ENCODE peak calls at places on chromosomes 1 and 21, in six cellular contexts. O, W, R, C, A and M are unnamed samples.

GRCh38 chr21:37642493-37642892 is 273.8 kb downstream of the KCNJ6 start:
- DNase-seq in O (peak), W (peak), R (no peak), C (no peak), A (no peak), M (no peak)

GRCh38 chr1:30515746-30516504 is 207.5 kb downstream of the MATN1 start:
- DNase-seq in O (no peak), W (no peak), R (no peak), C (no peak), A (peak), M (peak)

GRCh38 chr1:201739492-201740085 is 89.4 kb upstream of the IPO9 start:
- DNase-seq in O (peak), W (peak), R (peak), C (no peak), A (peak), M (no peak)

GRCh38 chr1:155017946-155018316 is 15.3 kb downstream of the ZBTB7B start:
- DNase-seq in O (no peak), W (no peak), R (no peak), C (no peak), A (no peak), M (no peak)

GRCh38 chr1:44355582-44356305 is 687 bp upstream of the ERI3 start:
- DNase-seq in O (no peak), W (peak), R (no peak), C (no peak), A (no peak), M (no peak)

GRCh38 chr1:147840909-147841308 is 61.7 kb upstream of the GJA8 start:
- DNase-seq in O (peak), W (no peak), R (no peak), C (peak), A (no peak), M (no peak)

GRCh38 chr1:9714257-9714718 is 62.8 kb downstream of the PIK3CD start:
- DNase-seq in O (no peak), W (no peak), R (no peak), C (no peak), A (no peak), M (no peak)

GRCh38 chr1:185813401-185813979 is 79.3 kb downstream of the HMCN1 start:
- DNase-seq in O (peak), W (peak), R (peak), C (peak), A (no peak), M (no peak)

GRCh38 chr1:113191579-113192076 is 118.6 kb downstream of the LRIG2 start:
- DNase-seq in O (no peak), W (no peak), R (peak), C (no peak), A (no peak), M (no peak)

GRCh38 chr1:17139637-17140036 is 20.4 kb upstream of the PADI2 start:
- DNase-seq in O (no peak), W (no peak), R (no peak), C (no peak), A (no peak), M (no peak)

GRCh38 chr1:39047374-39048229 is 21.5 kb downstream of the NDUFS5 start:
- DNase-seq in O (peak), W (peak), R (no peak), C (peak), A (peak), M (peak)

GRCh38 chr1:198922638-198923430 is 284.0 kb downstream of the PTPRC start:
- DNase-seq in O (no peak), W (no peak), R (no peak), C (no peak), A (no peak), M (no peak)

GRCh38 chr1:67980028-67980427 is 70.4 kb downstream of the DIRAS3 start:
- DNase-seq in O (no peak), W (no peak), R (no peak), C (no peak), A (no peak), M (no peak)

GRCh38 chr21:35298757-35299156 is 249.7 kb upstream of the RUNX1 start:
- DNase-seq in O (no peak), W (no peak), R (no peak), C (no peak), A (no peak), M (no peak)

GRCh38 chr1:13731897-13732296 is 31.9 kb downstream of the PRDM2 start:
- DNase-seq in O (no peak), W (no peak), R (no peak), C (no peak), A (no peak), M (no peak)

GRCh38 chr1:61253912-61254628 is 171.7 kb downstream of the NFIA start:
- DNase-seq in O (no peak), W (no peak), R (no peak), C (no peak), A (no peak), M (no peak)

GRCh38 chr1:180542113-180542512 is 16.7 kb upstream of the OVAAL start:
- DNase-seq in O (no peak), W (peak), R (no peak), C (no peak), A (no peak), M (no peak)

GRCh38 chr1:230147253-230148193 is 80.5 kb downstream of the GALNT2 start:
- DNase-seq in O (no peak), W (peak), R (no peak), C (no peak), A (no peak), M (no peak)

GRCh38 chr1:97677702-97678101 is 243.1 kb downstream of the DPYD start:
- DNase-seq in O (no peak), W (no peak), R (no peak), C (no peak), A (no peak), M (no peak)

GRCh38 chr1:101025283-101025679 is 303 bp downstream of the DPH5 start:
- DNase-seq in O (peak), W (peak), R (peak), C (peak), A (no peak), M (no peak)

GRCh38 chr1:216600730-216601426 is 122.4 kb downstream of the ESRRG start:
- DNase-seq in O (peak), W (peak), R (peak), C (peak), A (peak), M (peak)

GRCh38 chr21:25842925-25843324 is 108.2 kb downstream of the GABPA start:
- DNase-seq in O (no peak), W (no peak), R (no peak), C (no peak), A (no peak), M (no peak)
- H3K27ac ChIP-seq in O (no peak), W (no peak), R (no peak), C (no peak), A (no peak), M (no peak)

GRCh38 chr1:41740630-41741239 is 178.0 kb downstream of the HIVEP3 start:
- DNase-seq in O (no peak), W (no peak), R (no peak), C (no peak), A (no peak), M (no peak)

GRCh38 chr1:41740058-41740457 is 178.7 kb downstream of the HIVEP3 start:
- DNase-seq in O (no peak), W (no peak), R (no peak), C (no peak), A (no peak), M (no peak)

GRCh38 chr1:41738010-41738409 is 180.7 kb downstream of the HIVEP3 start:
- DNase-seq in O (no peak), W (no peak), R (no peak), C (no peak), A (no peak), M (no peak)

GRCh38 chr1:41738475-41738874 is 180.2 kb downstream of the HIVEP3 start:
- DNase-seq in O (no peak), W (no peak), R (no peak), C (peak), A (no peak), M (no peak)

DNA sequence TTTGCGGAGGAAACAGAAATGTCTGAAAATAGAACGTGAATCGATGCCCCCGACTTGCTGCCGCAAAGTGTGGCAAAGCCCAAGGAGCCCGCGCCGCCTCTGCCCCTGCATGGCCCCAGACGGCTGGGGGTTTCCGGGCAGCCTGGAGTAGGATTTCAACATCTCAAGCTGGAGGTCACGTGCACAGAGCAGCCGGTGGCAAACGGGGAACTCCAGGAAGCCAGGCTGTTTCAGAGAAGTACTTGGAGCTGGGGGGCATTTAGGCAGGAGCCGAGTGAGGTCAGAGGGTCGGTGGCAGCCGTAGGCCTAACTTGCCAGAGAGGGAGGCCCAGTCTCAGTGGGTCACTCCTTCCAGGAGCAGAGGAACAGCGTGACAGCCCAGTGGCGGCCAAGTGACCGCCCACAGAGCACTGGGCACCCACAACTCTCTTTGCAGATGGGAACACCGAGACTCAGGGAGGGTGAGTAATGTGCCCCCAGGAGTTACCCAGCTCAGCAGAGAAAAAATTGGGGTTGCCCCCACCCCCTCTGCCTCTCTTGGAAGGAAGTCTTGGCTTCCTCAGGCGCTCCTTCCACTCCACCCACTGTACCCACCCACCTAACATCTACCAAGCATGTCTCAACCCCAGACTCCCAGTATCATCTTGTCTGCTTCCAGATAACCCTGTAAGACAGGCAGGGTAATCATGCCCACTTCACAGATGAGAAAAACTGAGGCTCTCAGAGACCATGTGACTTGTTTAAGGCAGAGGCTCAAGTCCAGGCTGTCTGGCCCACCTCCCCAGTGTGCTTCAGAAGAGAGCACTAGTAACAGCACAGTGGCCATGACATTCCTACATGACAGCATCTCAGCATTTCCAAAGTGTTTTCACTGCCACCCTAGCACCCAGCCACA is 179.4 kb downstream of the HIVEP3 start:
- DNase-seq in O (peak), W (peak), R (peak), C (peak), A (peak), M (peak)
- H3K4me3 ChIP-seq in O (no peak), W (no peak), R (no peak), C (no peak), A (peak), M (peak)

DNA sequence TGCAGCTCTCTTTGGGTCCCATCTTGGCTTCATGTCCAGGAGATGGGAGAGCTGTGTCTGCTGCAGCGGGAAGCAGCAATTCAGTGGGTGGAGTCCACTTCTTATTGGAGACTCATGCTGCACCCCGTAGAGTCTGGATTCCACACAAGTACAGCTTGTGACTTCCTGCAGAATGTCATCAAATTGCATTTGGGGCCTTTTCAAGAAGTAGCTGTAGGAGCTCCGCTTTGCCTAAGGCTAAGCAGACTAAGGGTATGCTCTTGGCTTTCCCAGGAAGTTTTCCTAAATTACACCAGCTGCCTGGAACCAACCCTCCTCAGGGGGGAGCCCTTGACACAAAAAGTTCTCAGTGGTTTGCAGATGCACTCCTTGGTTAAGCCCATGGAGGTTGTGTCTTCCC is 5.7 kb upstream of the MOB3C start:
- DNase-seq in O (no peak), W (no peak), R (peak), C (peak), A (no peak), M (no peak)
- TF ChIP-seq CTCF in O (peak), W (no peak), R (peak), C (peak), A (peak), M (no peak)

GRCh38 chr1:15690317-15690716 is 6.2 kb downstream of the PLEKHM2 start:
- DNase-seq in O (no peak), W (no peak), R (no peak), C (no peak), A (no peak), M (no peak)

GRCh38 chr1:15691434-15692032 is 7.4 kb downstream of the PLEKHM2 start:
- DNase-seq in O (no peak), W (no peak), R (no peak), C (peak), A (no peak), M (no peak)

GRCh38 chr1:15687446-15687845 is 3.3 kb downstream of the PLEKHM2 start:
- DNase-seq in O (no peak), W (no peak), R (no peak), C (no peak), A (no peak), M (no peak)

GRCh38 chr1:15693371-15693770 is 9.3 kb downstream of the PLEKHM2 start:
- DNase-seq in O (no peak), W (no peak), R (no peak), C (no peak), A (no peak), M (no peak)

GRCh38 chr1:15692121-15692682 is 8.1 kb downstream of the PLEKHM2 start:
- DNase-seq in O (no peak), W (no peak), R (no peak), C (no peak), A (no peak), M (no peak)
- H3K27ac ChIP-seq in O (no peak), W (no peak), R (no peak), C (no peak), A (no peak), M (peak)

DNA sequence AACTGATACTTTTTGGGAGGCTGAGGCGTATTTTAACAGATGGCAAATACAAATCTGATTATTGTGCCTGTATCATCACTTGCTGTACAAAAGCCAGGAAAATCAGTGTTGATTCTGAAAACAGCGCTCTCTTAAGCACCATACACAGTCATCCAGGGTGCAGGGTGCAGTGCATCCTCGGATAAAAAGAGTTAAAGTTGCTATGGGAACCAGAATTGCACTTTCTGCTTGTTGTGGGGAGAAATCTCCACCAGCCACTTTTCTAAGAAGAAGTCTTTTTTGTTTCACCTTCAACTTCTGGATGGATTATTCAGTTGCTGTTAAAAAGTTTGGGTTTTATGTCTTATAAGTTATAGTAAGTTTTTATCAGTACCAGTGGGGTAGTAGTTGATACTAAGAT is 3.8 kb downstream of the LAMC1 start:
- DNase-seq in O (no peak), W (no peak), R (no peak), C (no peak), A (no peak), M (no peak)
- H3K4me3 ChIP-seq in O (no peak), W (no peak), R (peak), C (no peak), A (peak), M (peak)

GRCh38 chr1:236774926-236775325 is 20.2 kb upstream of the MTR start:
- DNase-seq in O (peak), W (no peak), R (no peak), C (peak), A (no peak), M (no peak)
- TF ChIP-seq CTCF in O (peak), W (peak), R (no peak), C (peak), A (no peak), M (no peak)

GRCh38 chr1:27649306-27649635 is 14.3 kb upstream of the FGR start:
- DNase-seq in O (no peak), W (no peak), R (no peak), C (no peak), A (no peak), M (no peak)
- H3K27ac ChIP-seq in O (no peak), W (no peak), R (no peak), C (no peak), A (no peak), M (no peak)

GRCh38 chr1:172926070-172926469 is 124.7 kb downstream of the TNFSF18 start:
- DNase-seq in O (no peak), W (no peak), R (no peak), C (no peak), A (no peak), M (no peak)
- H3K4me3 ChIP-seq in O (no peak), W (no peak), R (no peak), C (no peak), A (no peak), M (no peak)

GRCh38 chr1:204713541-204713940 is 28.0 kb upstream of the LRRN2 start:
- DNase-seq in O (peak), W (no peak), R (no peak), C (no peak), A (no peak), M (no peak)

GRCh38 chr1:204712718-204713430 is 27.3 kb upstream of the LRRN2 start:
- DNase-seq in O (no peak), W (no peak), R (no peak), C (no peak), A (no peak), M (no peak)

GRCh38 chr1:204714194-204714860 is 28.8 kb upstream of the LRRN2 start:
- DNase-seq in O (no peak), W (no peak), R (no peak), C (no peak), A (no peak), M (peak)

GRCh38 chr1:204716687-204717086 is 31.1 kb upstream of the LRRN2 start:
- DNase-seq in O (peak), W (no peak), R (peak), C (no peak), A (no peak), M (peak)

DNA sequence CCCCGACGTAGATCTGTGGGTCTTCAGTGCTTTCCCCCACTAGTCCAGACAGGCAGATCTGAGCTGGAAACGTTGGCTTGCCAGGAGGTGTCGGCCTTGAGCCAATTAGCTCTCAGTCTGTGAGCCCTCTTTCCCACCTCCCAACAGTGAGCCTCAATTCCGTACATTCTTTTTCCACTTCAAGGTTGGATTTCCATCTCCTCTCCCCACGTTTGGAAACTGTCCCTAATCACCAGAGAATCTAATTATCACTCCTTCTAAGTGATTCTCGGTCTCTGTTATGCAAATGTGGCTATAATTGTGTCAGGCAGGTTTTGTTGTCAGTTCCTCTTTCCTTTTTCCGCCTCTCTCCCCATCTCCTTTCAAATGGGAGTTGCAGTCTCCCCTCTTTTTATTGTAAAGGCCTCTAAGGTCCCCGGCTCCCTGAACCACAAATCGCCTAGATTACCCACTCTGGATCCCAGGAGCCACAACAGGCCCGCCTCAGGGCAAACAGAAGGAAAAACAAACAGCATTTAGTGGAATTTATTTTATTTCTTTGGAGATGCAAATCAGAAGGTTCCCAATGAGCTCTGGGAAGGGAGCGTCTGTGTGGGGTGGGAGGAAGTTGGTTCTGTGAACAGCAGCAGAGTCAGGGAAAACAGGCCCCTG is 29.4 kb upstream of the LRRN2 start:
- DNase-seq in O (no peak), W (no peak), R (no peak), C (no peak), A (no peak), M (peak)
- TF ChIP-seq CTCF in O (no peak), W (no peak), R (no peak), C (no peak), A (no peak), M (no peak)